ENCODE peak calls at places on chromosomes 12 and 14, in seven cellular contexts. Y is psoas muscle; V is HCT116; G is HFF-Myc; R is stimulated activated CD8-positive, alpha-beta memory T cell treated with anti-CD3 and anti-CD28 coated beads, Interleukin-2, amount 100 ng/mL, for 1 hour; P is spleen; L is endothelial cell. Q is an unnamed sample.
A peak's percentile ranks its signal among the peaks of the same experiment; 100 is the strongest.

GRCh38 chr14:80930836-80931389 is 10.6 kb downstream of the CEP128 start:
- DNase-seq in Y (no peak), V (no peak), G (peak; percentile 37), R (peak; percentile 9), P (no peak), L (no peak), Q (no peak)

GRCh38 chr14:73059326-73059725 is 992 bp downstream of the RBM25 start:
- DNase-seq in Y (no peak), V (no peak), G (no peak), R (no peak), P (no peak), L (no peak), Q (no peak)

GRCh38 chr14:104450811-104451401 is 128.7 kb upstream of the C14orf180 start:
- DNase-seq in Y (no peak), V (no peak), G (no peak), R (no peak), P (no peak), L (no peak), Q (no peak)

GRCh38 chr12:131862600-131862993 is 31.8 kb upstream of the ULK1 start:
- DNase-seq in Y (no peak), V (no peak), G (no peak), R (no peak), P (peak; percentile 48), L (no peak), Q (no peak)

GRCh38 chr14:95611293-95611880 is 74.8 kb upstream of the TCL1B start:
- DNase-seq in Y (no peak), V (no peak), G (no peak), R (no peak), P (no peak), L (no peak), Q (no peak)

GRCh38 chr12:6425588-6426531 is 18.9 kb upstream of the CD27 start:
- DNase-seq in Y (no peak), V (no peak), G (no peak), R (no peak), P (peak; percentile 85), L (no peak), Q (no peak)

GRCh38 chr14:68027276-68027675 is 207.7 kb downstream of the RAD51B start:
- DNase-seq in Y (no peak), V (no peak), G (no peak), R (no peak), P (no peak), L (no peak), Q (no peak)

GRCh38 chr14:99174920-99175319 is 97.1 kb downstream of the BCL11B start:
- DNase-seq in Y (no peak), V (no peak), G (no peak), R (no peak), P (no peak), L (no peak), Q (no peak)

GRCh38 chr14:41785696-41786095 is 179.0 kb downstream of the LRFN5 start:
- DNase-seq in Y (no peak), V (no peak), G (no peak), R (no peak), P (no peak), L (no peak), Q (no peak)

GRCh38 chr14:33765251-33765650 is 185.6 kb downstream of the EGLN3 start:
- DNase-seq in Y (no peak), V (no peak), G (no peak), R (no peak), P (no peak), L (peak; percentile 62), Q (no peak)

GRCh38 chr12:105409881-105410471 is 79.5 kb downstream of the C12orf75 start:
- DNase-seq in Y (peak; percentile 69), V (no peak), G (no peak), R (no peak), P (no peak), L (peak; percentile 50), Q (no peak)

GRCh38 chr14:60800409-60800808 is 65.8 kb downstream of the MNAT1 start:
- DNase-seq in Y (no peak), V (no peak), G (no peak), R (no peak), P (no peak), L (no peak), Q (no peak)

GRCh38 chr12:51020448-51021182 is 5.6 kb downstream of the SLC11A2 start:
- DNase-seq in Y (no peak), V (no peak), G (no peak), R (no peak), P (no peak), L (no peak), Q (no peak)

GRCh38 chr12:85043829-85044228 is 7.7 kb downstream of the LRRIQ1 start:
- DNase-seq in Y (no peak), V (no peak), G (no peak), R (no peak), P (no peak), L (no peak), Q (no peak)

GRCh38 chr12:93766802-93767523 is 89.8 kb downstream of the CRADD start:
- DNase-seq in Y (no peak), V (no peak), G (peak; percentile 52), R (no peak), P (no peak), L (no peak), Q (peak; percentile 23)

GRCh38 chr12:25585662-25586061 is 32.6 kb upstream of the LMNTD1 start:
- DNase-seq in Y (no peak), V (no peak), G (no peak), R (no peak), P (no peak), L (no peak), Q (no peak)

GRCh38 chr12:65787056-65787855 is 37.0 kb upstream of the HMGA2 start:
- DNase-seq in Y (no peak), V (no peak), G (no peak), R (no peak), P (no peak), L (no peak), Q (no peak)

Q was measured in gastrocnemius medialis.